ENCODE peak calls at places on chromosomes 3 and 15, in five cellular contexts. C, I, N, F and V are unnamed samples.

GRCh38 chr3:142088522-142088921 is 60.8 kb downstream of the TFDP2 start:
- DNase-seq in F (no peak), I (no peak), C (no peak), N (peak), V (no peak)

GRCh38 chr3:58568572-58569286 is 8.5 kb downstream of the FAM107A start:
- DNase-seq in F (peak), C (peak), I (peak), N (peak), V (peak)

GRCh38 chr15:48616216-48616615 is 29.3 kb downstream of the FBN1 start:
- DNase-seq in F (no peak), I (no peak), N (no peak), C (no peak), V (no peak)

GRCh38 chr3:126022741-126023359 is 53.9 kb downstream of the ROPN1B start:
- DNase-seq in N (no peak), F (no peak), C (no peak), I (no peak), V (no peak)

GRCh38 chr3:146882206-146882605 is 277.1 kb upstream of the PLSCR5 start:
- DNase-seq in C (no peak), I (no peak), F (no peak), N (no peak), V (no peak)

GRCh38 chr15:65766422-65767263 is 25.4 kb downstream of the DENND4A start:
- DNase-seq in F (no peak), C (no peak), N (no peak), I (no peak), V (no peak)

GRCh38 chr15:41827290-41827879 is 507 bp upstream of the JMJD7 start:
- DNase-seq in N (no peak), I (no peak), F (no peak), C (no peak), V (no peak)

GRCh38 chr15:42194502-42194901 is 13.6 kb downstream of the VPS39 start:
- DNase-seq in C (no peak), I (no peak), F (no peak), N (peak), V (no peak)

GRCh38 chr15:28086175-28086703 is 12.9 kb downstream of the OCA2 start:
- DNase-seq in N (peak), I (no peak), F (peak), C (peak), V (peak)

GRCh38 chr3:64441861-64442260 is 216.6 kb upstream of the PRICKLE2 start:
- DNase-seq in I (no peak), F (no peak), C (no peak), N (no peak), V (no peak)

GRCh38 chr15:72203507-72203837 is 5.9 kb upstream of the GRAMD2A start:
- DNase-seq in I (peak), N (peak), F (no peak), C (no peak), V (no peak)